ENCODE peak calls at places on chromosomes 13 and 19, in seven cellular contexts. A is IMR-90, D is mesendoderm, L is neuronal stem cell, B is H9, O is mesenchymal stem cell, P is H1. C is an unnamed sample.

GRCh38 chr19:38386968-38387549 is 775 bp downstream of the GGN start:
- DNase-seq in A (no peak), D (no peak), L (no peak), B (no peak), O (no peak), P (no peak), C (no peak)

GRCh38 chr19:6273701-6274601 is 5.8 kb downstream of the MLLT1 start:
- DNase-seq in A (peak), D (no peak), L (no peak), B (no peak), O (peak), P (no peak), C (no peak)

GRCh38 chr19:11383706-11384048 is 437 bp downstream of the EPOR start:
- DNase-seq in A (no peak), D (peak), L (no peak), B (no peak), O (no peak), P (no peak), C (no peak)

GRCh38 chr19:1824252-1824622 is 12.2 kb upstream of the ATP8B3 start:
- DNase-seq in A (no peak), D (no peak), L (no peak), B (no peak), O (no peak), P (no peak), C (no peak)

GRCh38 chr19:18292810-18293641 is 11.6 kb upstream of the JUND start:
- DNase-seq in A (peak), D (peak), L (peak), B (peak), O (peak), P (peak), C (peak)

GRCh38 chr19:56934438-56935090 is 94.0 kb upstream of the PEG3 start:
- DNase-seq in A (no peak), D (no peak), L (no peak), B (no peak), O (no peak), P (no peak), C (peak)

GRCh38 chr19:6260912-6261636 is 18.7 kb downstream of the MLLT1 start:
- DNase-seq in A (peak), D (peak), L (no peak), B (peak), O (peak), P (peak), C (peak)

GRCh38 chr13:98925949-98926348 is 51.9 kb downstream of the DOCK9 start:
- DNase-seq in A (no peak), D (peak), L (no peak), B (no peak), O (no peak), P (no peak), C (peak)

GRCh38 chr13:49165798-49166752 is 54.1 kb upstream of the MLNR start:
- DNase-seq in A (peak), D (no peak), L (no peak), B (no peak), O (peak), P (no peak), C (no peak)

GRCh38 chr19:10551698-10552301 is 8.1 kb downstream of the ATG4D start:
- DNase-seq in A (no peak), D (peak), L (no peak), B (peak), O (peak), P (no peak), C (peak)

GRCh38 chr13:78228211-78228610 is 309.6 kb upstream of the EDNRB start:
- DNase-seq in A (no peak), D (no peak), L (no peak), B (no peak), O (no peak), P (no peak), C (no peak)

GRCh38 chr13:48201044-48201443 is 32.0 kb upstream of the ITM2B start:
- DNase-seq in A (no peak), D (no peak), L (no peak), B (no peak), O (no peak), P (no peak), C (no peak)

GRCh38 chr19:34645551-34645950 is 31.4 kb downstream of the SCGB2B2 start:
- DNase-seq in A (no peak), D (no peak), L (no peak), B (no peak), O (no peak), P (no peak), C (no peak)

GRCh38 chr13:24650157-24650556 is 30.1 kb upstream of the ATP12A start:
- DNase-seq in A (peak), D (no peak), L (no peak), B (no peak), O (no peak), P (no peak), C (no peak)

GRCh38 chr19:5824791-5825577 is 14.5 kb downstream of the FUT6 start:
- DNase-seq in A (no peak), D (no peak), L (no peak), B (no peak), O (no peak), P (no peak), C (no peak)

GRCh38 chr13:94239135-94239534 is 240.3 kb downstream of the DCT start:
- DNase-seq in A (peak), D (no peak), L (no peak), B (no peak), O (peak), P (no peak), C (peak)

GRCh38 chr19:19528721-19529490 is at the start of gene YJEFN3:
- DNase-seq in A (peak), D (no peak), L (no peak), B (peak), O (no peak), P (no peak), C (no peak)

GRCh38 chr19:798415-799075 is 1.3 kb downstream of the PTBP1 start:
- DNase-seq in A (no peak), D (no peak), L (no peak), B (no peak), O (no peak), P (no peak), C (peak)

GRCh38 chr19:16978839-16979802 is 47.5 kb downstream of the CPAMD8 start:
- DNase-seq in A (no peak), D (no peak), L (no peak), B (no peak), O (no peak), P (no peak), C (no peak)

GRCh38 chr19:3061214-3062161 is 807 bp downstream of the TLE5 start:
- DNase-seq in A (peak), D (no peak), L (no peak), B (no peak), O (no peak), P (no peak), C (no peak)

GRCh38 chr19:52492201-52492960 is 35.1 kb upstream of the ZNF808 start:
- DNase-seq in A (no peak), D (peak), L (peak), B (peak), O (no peak), P (peak), C (peak)

GRCh38 chr19:29715695-29716581 is 877 bp upstream of the C19orf12 start:
- DNase-seq in A (no peak), D (peak), L (no peak), B (no peak), O (peak), P (no peak), C (no peak)

GRCh38 chr19:29961311-29961710 is 19.3 kb downstream of the URI1 start:
- DNase-seq in A (no peak), D (no peak), L (no peak), B (no peak), O (no peak), P (no peak), C (no peak)

GRCh38 chr13:73274147-73274546 is 215.3 kb downstream of the KLF5 start:
- DNase-seq in A (peak), D (no peak), L (no peak), B (no peak), O (no peak), P (no peak), C (no peak)

GRCh38 chr13:74288361-74288911 is 154.2 kb upstream of the KLF12 start:
- DNase-seq in A (no peak), D (peak), L (peak), B (peak), O (no peak), P (no peak), C (no peak)

GRCh38 chr19:45187421-45188100 is 9.0 kb downstream of the BLOC1S3 start:
- DNase-seq in A (no peak), D (peak), L (no peak), B (peak), O (no peak), P (no peak), C (peak)

GRCh38 chr19:45191324-45191845 is 12.8 kb downstream of the BLOC1S3 start:
- DNase-seq in A (no peak), D (no peak), L (no peak), B (no peak), O (no peak), P (no peak), C (no peak)

GRCh38 chr19:45195764-45196163 is 17.2 kb downstream of the BLOC1S3 start:
- DNase-seq in A (peak), D (no peak), L (no peak), B (no peak), O (peak), P (no peak), C (no peak)

GRCh38 chr19:45186509-45187334 is 8.1 kb downstream of the BLOC1S3 start:
- DNase-seq in A (peak), D (no peak), L (no peak), B (no peak), O (no peak), P (no peak), C (no peak)

GRCh38 chr19:45189971-45190370 is 11.4 kb downstream of the BLOC1S3 start:
- DNase-seq in A (no peak), D (no peak), L (no peak), B (no peak), O (no peak), P (no peak), C (no peak)
- H3K23ac ChIP-seq in A (no peak), D (no peak), L (no peak), B (no peak), O (no peak), P (no peak), C (no peak)

DNA sequence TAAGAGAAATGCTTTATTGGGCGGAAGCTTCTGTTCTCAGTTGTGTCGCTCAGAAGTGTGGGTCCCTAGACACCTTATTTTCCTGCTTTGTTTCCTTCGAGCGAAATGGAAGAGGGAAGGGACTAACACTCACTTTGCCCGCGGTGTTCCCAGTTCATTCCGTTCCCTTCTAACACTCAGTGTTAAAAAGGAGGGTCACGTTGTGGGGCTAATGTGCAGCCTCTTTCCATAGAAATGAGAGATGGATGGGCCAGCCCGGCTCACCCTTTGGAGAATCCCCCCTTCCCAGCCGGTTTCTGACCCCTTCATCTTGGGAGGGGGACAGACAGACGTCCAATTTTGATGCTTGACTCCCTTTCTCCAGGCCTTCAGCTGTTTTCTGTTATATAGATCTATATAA is 2.3 kb downstream of the ATP11A start:
- DNase-seq in A (no peak), D (no peak), L (no peak), B (peak), O (no peak), P (no peak), C (no peak)
- H3K9ac ChIP-seq in A (no peak), D (peak), L (no peak), B (no peak), O (peak), P (no peak), C (peak)

DNA sequence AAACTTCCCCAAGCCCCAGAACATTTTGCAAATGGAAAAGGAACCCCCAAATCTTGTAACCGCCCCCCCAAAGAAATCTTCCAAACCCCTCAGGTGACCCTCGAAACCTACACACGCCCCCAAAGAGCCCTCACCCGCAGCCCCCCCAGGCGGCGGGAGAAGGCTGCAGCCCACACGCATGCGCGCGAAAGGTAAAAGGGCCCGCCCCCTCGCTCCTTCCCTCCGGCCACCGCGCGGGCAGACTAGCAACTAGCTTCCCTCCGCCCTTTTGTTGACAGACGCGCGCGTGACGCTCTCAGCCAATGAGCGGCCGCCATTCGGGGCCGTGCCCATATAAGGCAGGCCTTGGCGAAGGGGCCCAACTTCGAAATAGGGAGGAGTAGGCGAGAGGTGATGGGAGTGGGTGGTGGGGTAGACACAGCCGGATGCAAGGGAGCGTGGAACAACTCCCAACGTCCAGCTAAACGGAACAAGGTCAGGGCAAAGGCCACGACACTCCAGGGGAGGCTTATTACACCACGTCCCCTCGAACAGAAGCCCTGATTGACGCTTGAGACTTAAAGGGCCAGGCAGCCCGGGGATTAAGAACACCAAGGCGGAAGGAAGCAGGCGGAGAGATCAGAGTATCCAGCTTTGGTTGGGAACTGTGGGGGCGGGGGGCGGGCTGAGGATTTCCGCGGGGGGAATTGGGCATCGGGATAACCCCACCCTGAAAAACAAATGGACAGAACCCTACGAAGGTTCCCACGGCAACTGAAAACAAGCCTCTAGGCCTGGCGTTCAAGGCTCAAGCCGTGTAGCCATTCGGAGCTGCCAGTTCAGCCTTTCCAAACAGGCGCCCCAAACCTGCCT is 13.3 kb downstream of the FBXO46 start:
- DNase-seq in A (peak), D (peak), L (peak), B (peak), O (peak), P (peak), C (peak)
- H3K18ac ChIP-seq in A (peak), D (peak), L (peak), B (peak), O (peak), P (peak), C (peak)

GRCh38 chr19:32234663-32235217 is 110.7 kb upstream of the ZNF507 start:
- DNase-seq in A (no peak), D (no peak), L (no peak), B (no peak), O (no peak), P (no peak), C (no peak)
- H3K23ac ChIP-seq in A (no peak), D (no peak), L (no peak), B (no peak), O (no peak), P (no peak), C (no peak)

GRCh38 chr13:61414686-61415664 is 674 bp downstream of the PCDH20 start:
- DNase-seq in A (no peak), D (peak), L (peak), B (peak), O (peak), P (peak), C (no peak)

GRCh38 chr13:61417171-61417570 is 1.5 kb upstream of the PCDH20 start:
- DNase-seq in A (no peak), D (no peak), L (no peak), B (no peak), O (peak), P (no peak), C (no peak)

GRCh38 chr13:61414136-61414535 is 1.5 kb downstream of the PCDH20 start:
- DNase-seq in A (no peak), D (peak), L (no peak), B (no peak), O (no peak), P (no peak), C (no peak)

GRCh38 chr13:61413572-61413971 is 2.1 kb downstream of the PCDH20 start:
- DNase-seq in A (no peak), D (peak), L (peak), B (peak), O (no peak), P (no peak), C (no peak)

GRCh38 chr13:61415749-61416148 is at the start of gene PCDH20:
- DNase-seq in A (no peak), D (no peak), L (no peak), B (no peak), O (no peak), P (no peak), C (no peak)
- H3K9ac ChIP-seq in A (no peak), D (peak), L (no peak), B (peak), O (no peak), P (no peak), C (no peak)

GRCh38 chr19:9461938-9462337 is 26.6 kb upstream of the ZNF266 start:
- DNase-seq in A (no peak), D (no peak), L (no peak), B (no peak), O (no peak), P (no peak), C (no peak)
- H3K18ac ChIP-seq in A (no peak), D (no peak), L (no peak), B (no peak), O (no peak), P (no peak), C (no peak)

GRCh38 chr13:32445461-32445860 is 17.5 kb upstream of the N4BP2L1 start:
- DNase-seq in A (no peak), D (no peak), L (no peak), B (no peak), O (no peak), P (no peak), C (no peak)
- H3K23ac ChIP-seq in A (no peak), D (no peak), L (no peak), B (no peak), O (no peak), P (no peak), C (no peak)

GRCh38 chr13:112434032-112434431 is 57.9 kb downstream of the SPACA7 start:
- DNase-seq in A (no peak), D (no peak), L (no peak), B (no peak), O (no peak), P (no peak), C (no peak)

GRCh38 chr13:112435973-112436372 is 59.8 kb downstream of the SPACA7 start:
- DNase-seq in A (no peak), D (no peak), L (no peak), B (no peak), O (no peak), P (no peak), C (no peak)

GRCh38 chr13:112431734-112432133 is 55.6 kb downstream of the SPACA7 start:
- DNase-seq in A (no peak), D (no peak), L (no peak), B (no peak), O (no peak), P (no peak), C (no peak)

GRCh38 chr13:112438094-112438493 is 61.9 kb downstream of the SPACA7 start:
- DNase-seq in A (no peak), D (no peak), L (no peak), B (no peak), O (no peak), P (no peak), C (no peak)

GRCh38 chr13:112434937-112435523 is 58.9 kb downstream of the SPACA7 start:
- DNase-seq in A (no peak), D (no peak), L (no peak), B (no peak), O (no peak), P (no peak), C (no peak)
- H3K9ac ChIP-seq in A (no peak), D (no peak), L (no peak), B (no peak), O (no peak), P (no peak), C (no peak)

DNA sequence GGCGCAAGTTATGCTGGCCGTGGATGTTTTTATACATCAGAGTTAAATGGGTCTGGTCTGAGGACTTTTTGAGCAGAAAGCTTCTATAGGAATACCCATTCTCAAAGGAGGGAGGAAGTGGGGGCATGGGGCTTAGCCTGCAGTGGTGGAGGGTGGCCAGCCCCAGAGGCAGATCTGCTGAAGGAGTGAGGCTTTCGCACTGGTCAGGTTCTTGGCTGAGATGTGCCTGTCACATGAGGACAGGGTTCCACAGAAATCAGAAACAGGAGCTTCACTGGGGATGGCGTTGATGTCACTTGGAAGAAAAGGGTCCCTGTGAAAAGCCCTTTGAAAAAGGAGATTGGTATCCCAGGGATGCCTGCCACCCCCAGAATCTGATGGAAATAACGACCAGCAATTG is 100.7 kb upstream of the MCF2L start:
- DNase-seq in A (no peak), D (no peak), L (no peak), B (no peak), O (no peak), P (no peak), C (no peak)
- H3K18ac ChIP-seq in A (no peak), D (no peak), L (no peak), B (no peak), O (no peak), P (no peak), C (no peak)